ENCODE peak calls at places on chromosomes 7 and 10, in nine cellular contexts. W is H1, X is stomach, Q is transverse colon, J is GM12878, V is upper lobe of left lung, R is K562, K is HepG2, M is suprapubic skin. F is an unnamed sample.

GRCh38 chr10:7541137-7542087 is 125.4 kb downstream of the ITIH5 start:
- DNase-seq in W (peak; percentile 67), Q (peak; percentile 48), R (no peak), K (peak; percentile 93), X (no peak), J (no peak), V (no peak), M (no peak), F (peak; percentile 89)

GRCh38 chr7:25424113-25424512 is 195.8 kb upstream of the NPVF start:
- DNase-seq in K (no peak), Q (no peak), W (no peak), M (no peak), R (no peak), V (no peak), J (no peak), X (no peak), F (no peak)

GRCh38 chr7:83691095-83691494 is 42.2 kb upstream of the SEMA3E start:
- DNase-seq in R (no peak), K (no peak), J (no peak), V (no peak), Q (no peak), X (no peak), W (no peak), M (no peak), F (no peak)

GRCh38 chr10:70441877-70442205 is 360 bp upstream of the NODAL start:
- DNase-seq in X (no peak), Q (no peak), M (no peak), R (no peak), V (no peak), W (no peak), J (no peak), K (no peak), F (no peak)

GRCh38 chr7:25454562-25455031 is 226.3 kb upstream of the NPVF start:
- DNase-seq in V (no peak), X (no peak), J (no peak), Q (peak; percentile 11), R (no peak), M (no peak), W (no peak), K (no peak), F (peak; percentile 69)

GRCh38 chr7:114310344-114311118 is 104.1 kb upstream of the FOXP2 start:
- DNase-seq in V (no peak), K (no peak), J (no peak), R (no peak), X (no peak), M (no peak), Q (no peak), W (no peak), F (no peak)

GRCh38 chr10:124992462-124993344 is 50.8 kb downstream of the ZRANB1 start:
- DNase-seq in M (peak; percentile 78), V (peak; percentile 51), X (peak; percentile 72), W (peak; percentile 77), K (peak; percentile 47), R (no peak), Q (peak; percentile 54), J (no peak), F (peak; percentile 88)

GRCh38 chr10:33193867-33194521 is 140.5 kb downstream of the NRP1 start:
- DNase-seq in M (peak; percentile 73), J (no peak), Q (peak; percentile 17), W (no peak), X (no peak), K (peak; percentile 45), V (no peak), R (no peak), F (no peak)

GRCh38 chr10:110042891-110043290 is 35.1 kb downstream of the ADD3 start:
- DNase-seq in Q (no peak), M (no peak), K (peak; percentile 58), X (no peak), R (no peak), W (no peak), V (no peak), J (no peak), F (no peak)

GRCh38 chr10:84140036-84140379 is 699 bp downstream of the GHITM start:
- DNase-seq in J (no peak), R (peak; percentile 29), X (no peak), V (no peak), W (no peak), M (no peak), K (peak; percentile 51), Q (no peak), F (no peak)

GRCh38 chr10:98074315-98074911 is 44.0 kb upstream of the CRTAC1 start:
- DNase-seq in W (no peak), V (no peak), J (no peak), R (peak; percentile 10), K (no peak), Q (no peak), M (no peak), X (no peak), F (no peak)

GRCh38 chr10:124292911-124293640 is 125.6 kb downstream of the OAT start:
- DNase-seq in Q (no peak), X (no peak), W (no peak), R (no peak), M (no peak), K (no peak), V (no peak), J (no peak), F (peak; percentile 36)

GRCh38 chr10:85400981-85401695 is 965.5 kb downstream of the GRID1 start:
- DNase-seq in Q (no peak), M (no peak), W (no peak), X (no peak), R (no peak), K (no peak), J (no peak), V (no peak), F (no peak)

GRCh38 chr7:84337386-84337785 is 142.8 kb upstream of the SEMA3A start:
- DNase-seq in V (no peak), M (no peak), Q (no peak), W (no peak), K (no peak), R (no peak), J (no peak), X (no peak), F (no peak)

GRCh38 chr7:68070992-68071391 is 1074.4 kb downstream of the TYW1 start:
- DNase-seq in X (no peak), W (no peak), J (no peak), R (no peak), V (no peak), M (no peak), Q (no peak), K (no peak), F (no peak)

GRCh38 chr7:30136339-30136738 is 1.6 kb downstream of the MTURN start:
- DNase-seq in K (no peak), V (peak; percentile 88), Q (no peak), W (peak; percentile 52), J (no peak), R (peak; percentile 41), X (no peak), M (no peak), F (no peak)

GRCh38 chr10:50513956-50514355 is 109.8 kb downstream of the SGMS1 start:
- DNase-seq in W (no peak), X (no peak), Q (no peak), V (no peak), R (no peak), J (no peak), M (no peak), K (no peak), F (no peak)

GRCh38 chr7:79507161-79507560 is 53.7 kb upstream of the MAGI2 start:
- DNase-seq in V (no peak), Q (no peak), X (no peak), W (no peak), J (no peak), K (peak; percentile 50), R (no peak), M (no peak), F (no peak)

GRCh38 chr7:158743219-158743618 is 38.6 kb upstream of the NCAPG2 start:
- DNase-seq in W (peak; percentile 71), K (no peak), M (no peak), Q (no peak), V (peak; percentile 74), R (no peak), J (no peak), X (no peak), F (no peak)

GRCh38 chr10:65769828-65770227 is 1156.0 kb upstream of the LRRTM3 start:
- DNase-seq in Q (no peak), K (no peak), M (no peak), J (no peak), V (no peak), R (no peak), X (no peak), W (no peak), F (no peak)

GRCh38 chr7:110964770-110965169 is 126.2 kb upstream of the LRRN3 start:
- DNase-seq in Q (no peak), J (no peak), V (no peak), W (no peak), X (no peak), M (no peak), K (no peak), R (no peak), F (no peak)

GRCh38 chr10:4345842-4346241 is 480.2 kb upstream of the AKR1E2 start:
- DNase-seq in V (no peak), W (no peak), J (no peak), Q (no peak), X (no peak), R (no peak), K (no peak), M (no peak), F (no peak)
- TF ChIP-seq POLR2AphosphoS5 in V (no peak), W (no peak), J (no peak), Q (no peak), X (no peak), R (no peak), K (no peak), M (no peak), F (no peak)

GRCh38 chr7:43878867-43879266 is 9.6 kb upstream of the MRPS24 start:
- DNase-seq in R (no peak), K (no peak), Q (no peak), W (no peak), J (no peak), V (no peak), M (no peak), X (no peak), F (no peak)
- TF ChIP-seq EP300 in R (no peak), K (no peak), Q (no peak), W (no peak), J (no peak), V (no peak), M (no peak), X (no peak), F (no peak)

GRCh38 chr10:114681542-114681941 is 23.5 kb upstream of the ABLIM1 start:
- DNase-seq in X (no peak), V (no peak), W (no peak), M (no peak), J (no peak), Q (no peak), K (no peak), R (no peak), F (no peak)
- TF ChIP-seq POLR2AphosphoS5 in X (no peak), V (no peak), W (no peak), M (no peak), J (no peak), Q (no peak), K (no peak), R (no peak), F (no peak)

DNA sequence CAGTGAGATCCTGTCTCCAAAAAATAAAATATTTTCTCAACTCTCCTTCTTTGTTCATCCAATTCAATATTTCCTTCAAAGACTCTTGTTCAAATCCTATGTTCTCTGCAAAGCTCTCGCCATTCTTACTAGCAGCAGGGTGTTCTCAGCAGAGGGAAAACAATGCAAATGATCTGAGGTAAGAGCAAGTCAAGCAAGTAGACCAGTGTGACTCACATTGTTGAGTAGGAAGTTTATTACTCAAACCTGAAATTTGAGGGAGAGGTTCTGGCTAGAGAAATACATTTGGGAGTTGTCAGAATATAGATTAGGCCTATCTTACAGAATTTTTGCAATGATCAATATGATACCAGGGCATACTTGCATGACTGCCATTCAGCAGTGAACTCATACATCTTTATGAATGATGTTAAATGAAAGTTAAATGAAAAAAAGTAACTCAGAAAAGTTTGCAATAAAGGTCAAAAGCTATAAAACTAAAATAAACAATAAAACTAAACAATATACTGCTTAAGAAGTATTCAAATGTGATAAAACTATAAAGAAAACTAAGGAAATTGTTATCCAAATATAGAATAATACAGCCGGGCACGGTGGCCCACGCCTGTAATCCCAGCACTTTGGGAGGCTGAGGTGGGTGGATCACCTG is 5.8 kb downstream of the IDE start:
- DNase-seq in V (no peak), M (no peak), J (no peak), X (no peak), Q (no peak), W (no peak), R (no peak), K (no peak), F (no peak)
- TF ChIP-seq EP300 in V (no peak), M (no peak), J (no peak), X (no peak), Q (no peak), W (no peak), R (no peak), K (no peak), F (no peak)